ENCODE peak calls at places on chromosome 2, in seven cellular contexts. One of them, this sample, is unnamed.

GRCh38 chr2:231489990-231490389 is 25.7 kb upstream of the NCL start:
- DNase-seq in A549: no peak
- DNase-seq in lung: no peak
- DNase-seq in astrocyte of the cerebellum: no peak
- DNase-seq in K562: peak; percentile 22
- DNase-seq in fibroblast of mammary gland: peak; percentile 20
- DNase-seq in MM.1S: no peak
- DNase-seq in this sample: no peak

GRCh38 chr2:177429688-177430325 is 37.2 kb downstream of the AGPS start:
- DNase-seq in A549: no peak
- DNase-seq in lung: no peak
- DNase-seq in astrocyte of the cerebellum: peak; percentile 95
- DNase-seq in K562: no peak
- DNase-seq in fibroblast of mammary gland: peak; percentile 94
- DNase-seq in MM.1S: no peak
- DNase-seq in this sample: peak; percentile 97

GRCh38 chr2:59150430-59150829 is 909.3 kb upstream of the FANCL start:
- DNase-seq in A549: no peak
- DNase-seq in lung: no peak
- DNase-seq in astrocyte of the cerebellum: no peak
- DNase-seq in K562: no peak
- DNase-seq in fibroblast of mammary gland: no peak
- DNase-seq in MM.1S: no peak
- DNase-seq in this sample: no peak

GRCh38 chr2:206154197-206154596 is 5.0 kb downstream of the NDUFS1 start:
- DNase-seq in A549: no peak
- DNase-seq in lung: no peak
- DNase-seq in astrocyte of the cerebellum: no peak
- DNase-seq in K562: peak; percentile 9
- DNase-seq in fibroblast of mammary gland: peak; percentile 16
- DNase-seq in MM.1S: no peak
- DNase-seq in this sample: no peak

GRCh38 chr2:219434718-219435525 is at the start of gene SPEG:
- DNase-seq in A549: no peak
- DNase-seq in lung: no peak
- DNase-seq in astrocyte of the cerebellum: no peak
- DNase-seq in K562: no peak
- DNase-seq in fibroblast of mammary gland: no peak
- DNase-seq in MM.1S: no peak
- DNase-seq in this sample: no peak

GRCh38 chr2:10533811-10534321 is 85.7 kb upstream of the ODC1 start:
- DNase-seq in A549: no peak
- DNase-seq in lung: no peak
- DNase-seq in astrocyte of the cerebellum: peak; percentile 43
- DNase-seq in K562: no peak
- DNase-seq in fibroblast of mammary gland: no peak
- DNase-seq in MM.1S: no peak
- DNase-seq in this sample: peak; percentile 35

GRCh38 chr2:189561371-189561948 is 19.1 kb downstream of the SLC40A1 start:
- DNase-seq in A549: no peak
- DNase-seq in lung: no peak
- DNase-seq in astrocyte of the cerebellum: no peak
- DNase-seq in K562: no peak
- DNase-seq in fibroblast of mammary gland: no peak
- DNase-seq in MM.1S: no peak
- DNase-seq in this sample: no peak

GRCh38 chr2:204771693-204772092 is 226.4 kb downstream of the PARD3B start:
- DNase-seq in A549: no peak
- DNase-seq in lung: no peak
- DNase-seq in astrocyte of the cerebellum: no peak
- DNase-seq in K562: no peak
- DNase-seq in fibroblast of mammary gland: no peak
- DNase-seq in MM.1S: no peak
- DNase-seq in this sample: no peak

GRCh38 chr2:84631047-84631446 is 114.7 kb downstream of the DNAH6 start:
- DNase-seq in A549: peak; percentile 52
- DNase-seq in lung: no peak
- DNase-seq in astrocyte of the cerebellum: peak; percentile 62
- DNase-seq in K562: peak; percentile 29
- DNase-seq in fibroblast of mammary gland: peak; percentile 52
- DNase-seq in MM.1S: peak; percentile 47
- DNase-seq in this sample: peak; percentile 48

GRCh38 chr2:98317214-98317613 is 29.0 kb upstream of the CNGA3 start:
- DNase-seq in A549: no peak
- DNase-seq in lung: no peak
- DNase-seq in astrocyte of the cerebellum: no peak
- DNase-seq in K562: no peak
- DNase-seq in fibroblast of mammary gland: no peak
- DNase-seq in MM.1S: no peak
- DNase-seq in this sample: no peak

GRCh38 chr2:216560695-216561370 is 62.2 kb downstream of the RPL37A start:
- DNase-seq in A549: no peak
- DNase-seq in lung: no peak
- DNase-seq in astrocyte of the cerebellum: peak; percentile 53
- DNase-seq in K562: no peak
- DNase-seq in fibroblast of mammary gland: peak; percentile 67
- DNase-seq in MM.1S: no peak
- DNase-seq in this sample: peak; percentile 72

GRCh38 chr2:41966920-41967319 is 80.9 kb upstream of the PKDCC start:
- DNase-seq in A549: no peak
- DNase-seq in lung: no peak
- DNase-seq in astrocyte of the cerebellum: no peak
- DNase-seq in K562: no peak
- DNase-seq in fibroblast of mammary gland: no peak
- DNase-seq in MM.1S: no peak
- DNase-seq in this sample: peak; percentile 20

GRCh38 chr2:157784169-157784822 is 91.8 kb downstream of the ACVR1 start:
- DNase-seq in A549: peak; percentile 28
- DNase-seq in lung: peak; percentile 38
- DNase-seq in astrocyte of the cerebellum: peak; percentile 73
- DNase-seq in K562: no peak
- DNase-seq in fibroblast of mammary gland: peak; percentile 50
- DNase-seq in MM.1S: no peak
- DNase-seq in this sample: peak; percentile 83

GRCh38 chr2:121088251-121089004 is 196.6 kb downstream of the TFCP2L1 start:
- DNase-seq in A549: no peak
- DNase-seq in lung: no peak
- DNase-seq in astrocyte of the cerebellum: no peak
- DNase-seq in K562: no peak
- DNase-seq in fibroblast of mammary gland: peak; percentile 71
- DNase-seq in MM.1S: no peak
- DNase-seq in this sample: no peak

GRCh38 chr2:131584940-131585339 is 57.3 kb downstream of the CCDC74A start:
- DNase-seq in A549: no peak
- DNase-seq in lung: no peak
- DNase-seq in astrocyte of the cerebellum: no peak
- DNase-seq in K562: no peak
- DNase-seq in fibroblast of mammary gland: no peak
- DNase-seq in MM.1S: no peak
- DNase-seq in this sample: no peak

GRCh38 chr2:152546230-152546837 is 170.9 kb downstream of the PRPF40A start:
- DNase-seq in A549: no peak
- DNase-seq in lung: no peak
- DNase-seq in astrocyte of the cerebellum: no peak
- DNase-seq in K562: no peak
- DNase-seq in fibroblast of mammary gland: no peak
- DNase-seq in MM.1S: no peak
- DNase-seq in this sample: no peak

GRCh38 chr2:164826293-164827243 is 15.1 kb downstream of the COBLL1 start:
- DNase-seq in A549: no peak
- DNase-seq in lung: peak; percentile 64
- DNase-seq in astrocyte of the cerebellum: peak; percentile 36
- DNase-seq in K562: no peak
- DNase-seq in fibroblast of mammary gland: no peak
- DNase-seq in MM.1S: peak; percentile 82
- DNase-seq in this sample: peak; percentile 69

GRCh38 chr2:207748993-207749392 is 20.7 kb downstream of the FZD5 start:
- DNase-seq in A549: no peak
- DNase-seq in lung: no peak
- DNase-seq in astrocyte of the cerebellum: no peak
- DNase-seq in K562: no peak
- DNase-seq in fibroblast of mammary gland: no peak
- DNase-seq in MM.1S: no peak
- DNase-seq in this sample: no peak

GRCh38 chr2:200449149-200449548 is 60.7 kb downstream of the KCTD18 start:
- DNase-seq in A549: no peak
- DNase-seq in lung: no peak
- DNase-seq in astrocyte of the cerebellum: no peak
- DNase-seq in K562: no peak
- DNase-seq in fibroblast of mammary gland: no peak
- DNase-seq in MM.1S: peak; percentile 90
- DNase-seq in this sample: no peak

GRCh38 chr2:38514603-38515154 is 88.0 kb downstream of the HNRNPLL start:
- DNase-seq in A549: no peak
- DNase-seq in lung: no peak
- DNase-seq in astrocyte of the cerebellum: no peak
- DNase-seq in K562: peak; percentile 53
- DNase-seq in fibroblast of mammary gland: no peak
- DNase-seq in MM.1S: no peak
- DNase-seq in this sample: no peak

GRCh38 chr2:105337122-105338019 is at the start of gene C2orf49:
- DNase-seq in A549: peak; percentile 62
- DNase-seq in lung: peak; percentile 89
- DNase-seq in astrocyte of the cerebellum: peak; percentile 68
- DNase-seq in K562: peak; percentile 93
- DNase-seq in fibroblast of mammary gland: peak; percentile 80
- DNase-seq in MM.1S: peak; percentile 90
- DNase-seq in this sample: peak; percentile 84

GRCh38 chr2:13919981-13920382 is 712.5 kb upstream of the LRATD1 start:
- DNase-seq in A549: no peak
- DNase-seq in lung: no peak
- DNase-seq in astrocyte of the cerebellum: no peak
- DNase-seq in K562: no peak
- DNase-seq in fibroblast of mammary gland: peak; percentile 1
- DNase-seq in MM.1S: no peak
- DNase-seq in this sample: peak; percentile 5

GRCh38 chr2:73203055-73203681 is 794 bp downstream of the NOTO start:
- DNase-seq in A549: no peak
- DNase-seq in lung: peak; percentile 54
- DNase-seq in astrocyte of the cerebellum: no peak
- DNase-seq in K562: no peak
- DNase-seq in fibroblast of mammary gland: no peak
- DNase-seq in MM.1S: no peak
- DNase-seq in this sample: no peak

GRCh38 chr2:174577967-174578589 is 19.5 kb downstream of the WIPF1 start:
- DNase-seq in A549: no peak
- DNase-seq in lung: no peak
- DNase-seq in astrocyte of the cerebellum: no peak
- DNase-seq in K562: peak; percentile 44
- DNase-seq in fibroblast of mammary gland: peak; percentile 74
- DNase-seq in MM.1S: peak; percentile 61
- DNase-seq in this sample: peak; percentile 61

GRCh38 chr2:159775006-159775405 is 23.0 kb downstream of the CD302 start:
- DNase-seq in A549: no peak
- DNase-seq in lung: no peak
- DNase-seq in astrocyte of the cerebellum: no peak
- DNase-seq in K562: no peak
- DNase-seq in fibroblast of mammary gland: no peak
- DNase-seq in MM.1S: no peak
- DNase-seq in this sample: no peak
- TF ChIP-seq CTCF in A549: no peak
- TF ChIP-seq CTCF in lung: no peak
- TF ChIP-seq CTCF in astrocyte of the cerebellum: no peak
- TF ChIP-seq CTCF in K562: no peak
- TF ChIP-seq CTCF in fibroblast of mammary gland: no peak
- TF ChIP-seq CTCF in MM.1S: no peak
- TF ChIP-seq CTCF in this sample: no peak

GRCh38 chr2:2714413-2714812 is 383.3 kb upstream of the MYT1L start:
- DNase-seq in A549: no peak
- DNase-seq in lung: no peak
- DNase-seq in astrocyte of the cerebellum: no peak
- DNase-seq in K562: no peak
- DNase-seq in fibroblast of mammary gland: no peak
- DNase-seq in MM.1S: no peak
- DNase-seq in this sample: no peak
- H3K4me3 ChIP-seq in A549: no peak overlapping the region
- H3K4me3 ChIP-seq in lung: no peak overlapping the region
- H3K4me3 ChIP-seq in astrocyte of the cerebellum: no peak overlapping the region
- H3K4me3 ChIP-seq in K562: no peak overlapping the region
- H3K4me3 ChIP-seq in fibroblast of mammary gland: no peak overlapping the region
- H3K4me3 ChIP-seq in MM.1S: no peak overlapping the region
- H3K4me3 ChIP-seq in this sample: no peak overlapping the region

GRCh38 chr2:18883626-18884456 is 294.5 kb upstream of the NT5C1B start:
- DNase-seq in A549: no peak
- DNase-seq in lung: no peak
- DNase-seq in astrocyte of the cerebellum: no peak
- DNase-seq in K562: no peak
- DNase-seq in fibroblast of mammary gland: peak; percentile 53
- DNase-seq in MM.1S: peak; percentile 38
- DNase-seq in this sample: peak; percentile 38
- TF ChIP-seq CTCF in A549: peak; percentile 57
- TF ChIP-seq CTCF in lung: no peak
- TF ChIP-seq CTCF in astrocyte of the cerebellum: peak; percentile 22
- TF ChIP-seq CTCF in K562: no peak
- TF ChIP-seq CTCF in fibroblast of mammary gland: peak; percentile 62
- TF ChIP-seq CTCF in MM.1S: peak; percentile 50
- TF ChIP-seq CTCF in this sample: peak; percentile 35

DNA sequence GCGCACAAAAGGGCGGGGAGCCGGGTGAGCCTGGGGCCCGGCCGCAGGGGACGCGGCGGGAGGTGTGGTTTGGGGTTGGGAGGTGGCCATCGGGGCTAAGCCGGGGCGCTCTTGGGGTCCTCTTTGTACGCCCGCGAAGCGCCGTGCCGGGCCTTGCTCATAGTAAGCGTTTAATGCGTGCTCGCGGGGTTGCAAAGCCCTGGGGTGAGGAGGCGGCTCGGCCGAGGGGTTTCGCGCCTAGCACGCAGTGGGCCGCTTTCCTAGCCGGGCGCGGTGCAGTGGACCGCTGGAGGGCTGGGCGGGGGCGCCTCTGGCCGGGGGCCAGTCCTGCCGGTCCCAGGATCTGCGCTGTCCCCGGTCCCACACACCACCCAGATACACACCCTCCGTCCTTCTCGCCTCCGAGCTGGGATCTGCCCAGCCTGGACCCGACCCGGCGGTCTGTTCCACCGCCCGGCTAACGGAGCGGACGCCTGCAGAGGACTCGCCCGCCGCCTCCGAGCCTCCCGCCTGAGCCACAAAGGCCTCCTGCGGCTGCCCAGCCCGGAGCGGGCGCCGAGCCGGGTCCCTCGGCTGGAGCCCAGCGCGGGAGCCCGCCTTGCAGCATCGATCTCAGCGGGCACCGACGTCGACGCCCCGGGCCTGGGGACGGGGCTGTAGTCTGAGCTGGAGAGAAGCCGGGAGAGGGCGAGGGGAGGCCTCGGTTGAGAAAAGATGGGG is 564 bp downstream of the DPYSL5 start:
- DNase-seq in A549: no peak
- DNase-seq in lung: no peak
- DNase-seq in astrocyte of the cerebellum: no peak
- DNase-seq in K562: no peak
- DNase-seq in fibroblast of mammary gland: no peak
- DNase-seq in MM.1S: no peak
- DNase-seq in this sample: no peak
- H3K4me3 ChIP-seq in A549: peak overlapping the region; percentile 91
- H3K4me3 ChIP-seq in lung: no peak overlapping the region
- H3K4me3 ChIP-seq in astrocyte of the cerebellum: peak overlapping the region; percentile 32
- H3K4me3 ChIP-seq in K562: peak overlapping the region; percentile 22
- H3K4me3 ChIP-seq in fibroblast of mammary gland: no peak overlapping the region
- H3K4me3 ChIP-seq in MM.1S: no peak overlapping the region
- H3K4me3 ChIP-seq in this sample: no peak overlapping the region